ENCODE peak calls at places on chromosomes 2 and 18, in ten cellular contexts. J is SJCRH30, U is heart right ventricle, F is epithelial cell of esophagus, W is foreskin fibroblast, G is coronary artery, M is fibroblast of villous mesenchyme, K is lower lobe of right lung, C is DND-41, I is aorta. T is an unnamed sample.

GRCh38 chr2:234615643-234616356 is 118.9 kb upstream of the ARL4C start:
- DNase-seq in J (no peak), U (no peak), F (no peak), W (no peak), G (no peak), M (no peak), K (no peak), C (no peak), I (no peak), T (no peak)

GRCh38 chr2:102166189-102166845 is 20.5 kb upstream of the IL1RL2 start:
- DNase-seq in J (no peak), U (no peak), F (peak), W (peak), G (no peak), M (peak), K (no peak), C (no peak), I (no peak), T (no peak)

GRCh38 chr2:160442603-160443002 is 51.0 kb downstream of the RBMS1 start:
- DNase-seq in J (no peak), U (no peak), F (no peak), W (no peak), G (no peak), M (no peak), K (no peak), C (no peak), I (no peak), T (no peak)

GRCh38 chr2:120937736-120938131 is 202.1 kb downstream of the GLI2 start:
- DNase-seq in J (no peak), U (no peak), F (no peak), W (peak), G (no peak), M (peak), K (no peak), C (no peak), I (no peak), T (no peak)

GRCh38 chr2:36675579-36675978 is 20.9 kb upstream of the VIT start:
- DNase-seq in J (no peak), U (no peak), F (peak), W (no peak), G (no peak), M (no peak), K (no peak), C (no peak), I (no peak), T (no peak)

GRCh38 chr2:227033471-227034148 is 130.4 kb downstream of the COL4A4 start:
- DNase-seq in J (peak), U (peak), F (peak), W (peak), G (no peak), M (peak), K (peak), C (peak), I (peak), T (no peak)

GRCh38 chr2:128503358-128504241 is 184.9 kb upstream of the HS6ST1 start:
- DNase-seq in J (no peak), U (no peak), F (no peak), W (no peak), G (peak), M (no peak), K (no peak), C (peak), I (no peak), T (no peak)

GRCh38 chr18:10040287-10041011 is 126.6 kb downstream of the VAPA start:
- DNase-seq in J (no peak), U (no peak), F (no peak), W (peak), G (no peak), M (peak), K (no peak), C (no peak), I (no peak), T (no peak)

GRCh38 chr2:46389417-46389916 is 89.9 kb upstream of the TMEM247 start:
- DNase-seq in J (no peak), U (no peak), F (no peak), W (no peak), G (no peak), M (peak), K (no peak), C (no peak), I (no peak), T (no peak)

GRCh38 chr2:180601016-180601415 is 379.4 kb upstream of the UBE2E3 start:
- DNase-seq in J (no peak), U (no peak), F (no peak), W (no peak), G (no peak), M (no peak), K (no peak), C (no peak), I (no peak), T (no peak)

GRCh38 chr18:21257383-21257782 is 15.4 kb downstream of the GREB1L start:
- DNase-seq in J (peak), U (no peak), F (no peak), W (no peak), G (no peak), M (no peak), K (no peak), C (no peak), I (no peak), T (no peak)

GRCh38 chr2:128578406-128579385 is 260.0 kb upstream of the HS6ST1 start:
- DNase-seq in J (no peak), U (no peak), F (no peak), W (peak), G (no peak), M (no peak), K (no peak), C (no peak), I (no peak), T (no peak)

GRCh38 chr2:176147790-176148496 is 3.4 kb upstream of the HOXD4 start:
- DNase-seq in J (no peak), U (no peak), F (no peak), W (no peak), G (no peak), M (no peak), K (no peak), C (no peak), I (no peak), T (no peak)

GRCh38 chr2:235992024-235992423 is 176.2 kb downstream of the GBX2 start:
- DNase-seq in J (no peak), U (no peak), F (no peak), W (no peak), G (no peak), M (no peak), K (no peak), C (no peak), I (no peak), T (no peak)

GRCh38 chr18:74082476-74083070 is 65.1 kb downstream of the FBXO15 start:
- DNase-seq in J (peak), U (peak), F (peak), W (peak), G (no peak), M (peak), K (no peak), C (peak), I (peak), T (peak)

GRCh38 chr2:98037666-98038339 is 42.1 kb upstream of the TMEM131 start:
- DNase-seq in J (no peak), U (no peak), F (no peak), W (no peak), G (no peak), M (peak), K (no peak), C (no peak), I (no peak), T (no peak)

GRCh38 chr18:11387880-11388279 is 221.5 kb upstream of the SLC35G4 start:
- DNase-seq in J (peak), U (peak), F (peak), W (peak), G (no peak), M (peak), K (no peak), C (no peak), I (peak), T (no peak)

GRCh38 chr18:2799369-2799768 is 47.4 kb upstream of the EMILIN2 start:
- DNase-seq in J (no peak), U (no peak), F (no peak), W (no peak), G (no peak), M (no peak), K (no peak), C (no peak), I (no peak), T (no peak)

GRCh38 chr18:45722899-45723298 is 1.1 kb upstream of the SLC14A1 start:
- DNase-seq in J (peak), U (peak), F (peak), W (peak), G (no peak), M (peak), K (peak), C (peak), I (peak), T (peak)
- H3K4me3 ChIP-seq in J (no peak), U (no peak), F (no peak), W (no peak), G (no peak), M (no peak), K (no peak), C (no peak), I (no peak), T (no peak)

DNA sequence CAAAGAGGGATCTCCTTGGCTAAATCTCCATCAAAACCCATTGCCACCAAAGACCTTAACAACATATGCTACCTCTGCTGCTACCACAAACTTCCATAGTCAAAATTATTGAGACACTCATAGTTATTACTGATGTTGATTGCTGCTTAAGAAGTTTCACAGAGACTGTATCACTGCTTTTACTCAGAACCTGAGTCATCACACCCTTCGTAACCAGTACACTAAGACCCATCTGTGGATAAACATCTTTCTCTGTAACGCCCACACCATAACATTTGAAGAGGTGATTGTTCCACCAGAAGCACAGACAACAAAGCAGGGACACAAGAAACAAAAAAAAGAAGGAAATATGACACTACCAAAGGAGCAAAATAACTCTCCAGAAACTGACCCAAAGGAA is 1563.1 kb downstream of the LRP1B start:
- DNase-seq in J (no peak), U (no peak), F (peak), W (peak), G (no peak), M (no peak), K (no peak), C (no peak), I (no peak), T (no peak)
- H3K4me3 ChIP-seq in J (no peak), U (no peak), F (no peak), W (no peak), G (no peak), M (no peak), K (no peak), C (no peak), I (no peak), T (no peak)

GRCh38 chr18:14075196-14075595 is 57.0 kb downstream of the ZNF519 start:
- DNase-seq in J (no peak), U (no peak), F (no peak), W (no peak), G (no peak), M (no peak), K (no peak), C (no peak), I (no peak), T (no peak)
- H3K4me3 ChIP-seq in J (no peak), U (no peak), F (no peak), W (no peak), G (no peak), M (no peak), K (no peak), C (no peak), I (no peak), T (no peak)

DNA sequence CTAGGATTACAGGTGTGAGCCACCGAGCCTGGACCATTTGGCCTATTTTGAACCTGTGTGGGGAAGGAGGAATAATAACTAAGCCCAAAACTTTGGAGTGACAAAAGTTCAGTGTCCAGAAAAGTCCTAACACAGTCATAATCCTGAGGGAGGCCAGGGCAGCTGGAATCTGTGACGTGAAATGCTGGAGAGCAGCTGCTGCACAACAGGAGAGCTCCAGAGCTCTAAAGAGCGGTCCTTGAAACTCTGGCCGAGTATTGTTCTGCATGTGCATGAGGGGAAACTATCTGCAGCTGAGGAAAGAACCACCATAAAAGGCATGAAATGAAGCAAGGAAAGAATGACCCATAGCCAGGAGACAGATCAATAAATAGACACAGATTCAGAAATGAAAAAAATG is 27.8 kb downstream of the HADHA start:
- DNase-seq in J (no peak), U (no peak), F (no peak), W (no peak), G (no peak), M (no peak), K (no peak), C (no peak), I (no peak), T (no peak)
- H3K4me3 ChIP-seq in J (no peak), U (no peak), F (no peak), W (no peak), G (no peak), M (no peak), K (no peak), C (no peak), I (no peak), T (no peak)

DNA sequence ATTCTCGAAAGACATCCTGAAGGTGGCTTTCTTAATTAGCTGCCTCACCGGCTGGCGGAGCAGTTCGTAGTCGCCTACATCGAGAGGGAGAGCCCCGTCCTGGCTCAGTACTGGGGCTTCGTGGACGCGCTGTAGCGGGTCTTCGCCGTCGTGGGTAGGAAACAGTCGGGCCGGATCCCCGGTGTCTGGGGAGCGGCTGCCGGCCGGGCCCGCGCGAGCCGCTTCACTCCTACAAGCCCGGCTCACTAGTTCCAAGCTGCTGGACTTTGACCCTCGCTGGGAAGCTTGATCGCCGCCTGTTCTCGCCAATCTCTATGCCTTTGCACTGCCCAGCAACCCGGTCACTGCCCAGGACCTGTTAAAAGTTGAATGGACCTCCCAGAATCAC is 41.3 kb upstream of the AKAIN1 start:
- DNase-seq in J (peak), U (peak), F (peak), W (peak), G (no peak), M (no peak), K (peak), C (peak), I (peak), T (no peak)
- H3K4me3 ChIP-seq in J (peak), U (peak), F (peak), W (peak), G (peak), M (peak), K (peak), C (peak), I (peak), T (peak)

GRCh38 chr2:70994055-70994444 is 623 bp downstream of the TEX261 start:
- DNase-seq in J (peak), U (no peak), F (no peak), W (no peak), G (no peak), M (peak), K (no peak), C (no peak), I (no peak), T (no peak)

GRCh38 chr2:70994445-70995226 is at the start of gene TEX261:
- DNase-seq in J (peak), U (peak), F (peak), W (peak), G (peak), M (peak), K (peak), C (peak), I (peak), T (peak)

GRCh38 chr2:70993689-70993986 is 1.0 kb downstream of the TEX261 start:
- DNase-seq in J (no peak), U (no peak), F (no peak), W (no peak), G (no peak), M (no peak), K (no peak), C (no peak), I (peak), T (no peak)

GRCh38 chr2:70991742-70992141 is 2.9 kb downstream of the TEX261 start:
- DNase-seq in J (no peak), U (no peak), F (no peak), W (no peak), G (peak), M (no peak), K (no peak), C (no peak), I (peak), T (no peak)

GRCh38 chr2:70992945-70993688 is 1.6 kb downstream of the TEX261 start:
- DNase-seq in J (no peak), U (no peak), F (no peak), W (no peak), G (no peak), M (no peak), K (no peak), C (peak), I (peak), T (no peak)
- H3K4me3 ChIP-seq in J (peak), U (peak), F (peak), W (peak), G (peak), M (peak), K (peak), C (peak), I (no peak), T (peak)

GRCh38 chr2:54582987-54583386 is 126.9 kb downstream of the SPTBN1 start:
- DNase-seq in J (no peak), U (no peak), F (no peak), W (no peak), G (no peak), M (no peak), K (no peak), C (no peak), I (no peak), T (no peak)

GRCh38 chr2:54578668-54579045 is 122.5 kb downstream of the SPTBN1 start:
- DNase-seq in J (no peak), U (no peak), F (no peak), W (no peak), G (no peak), M (no peak), K (no peak), C (no peak), I (no peak), T (no peak)

GRCh38 chr2:54579682-54580349 is 123.7 kb downstream of the SPTBN1 start:
- DNase-seq in J (no peak), U (no peak), F (no peak), W (no peak), G (no peak), M (no peak), K (no peak), C (no peak), I (no peak), T (peak)

GRCh38 chr2:54579061-54579681 is 123.0 kb downstream of the SPTBN1 start:
- DNase-seq in J (no peak), U (no peak), F (no peak), W (no peak), G (no peak), M (no peak), K (no peak), C (no peak), I (no peak), T (no peak)

DNA sequence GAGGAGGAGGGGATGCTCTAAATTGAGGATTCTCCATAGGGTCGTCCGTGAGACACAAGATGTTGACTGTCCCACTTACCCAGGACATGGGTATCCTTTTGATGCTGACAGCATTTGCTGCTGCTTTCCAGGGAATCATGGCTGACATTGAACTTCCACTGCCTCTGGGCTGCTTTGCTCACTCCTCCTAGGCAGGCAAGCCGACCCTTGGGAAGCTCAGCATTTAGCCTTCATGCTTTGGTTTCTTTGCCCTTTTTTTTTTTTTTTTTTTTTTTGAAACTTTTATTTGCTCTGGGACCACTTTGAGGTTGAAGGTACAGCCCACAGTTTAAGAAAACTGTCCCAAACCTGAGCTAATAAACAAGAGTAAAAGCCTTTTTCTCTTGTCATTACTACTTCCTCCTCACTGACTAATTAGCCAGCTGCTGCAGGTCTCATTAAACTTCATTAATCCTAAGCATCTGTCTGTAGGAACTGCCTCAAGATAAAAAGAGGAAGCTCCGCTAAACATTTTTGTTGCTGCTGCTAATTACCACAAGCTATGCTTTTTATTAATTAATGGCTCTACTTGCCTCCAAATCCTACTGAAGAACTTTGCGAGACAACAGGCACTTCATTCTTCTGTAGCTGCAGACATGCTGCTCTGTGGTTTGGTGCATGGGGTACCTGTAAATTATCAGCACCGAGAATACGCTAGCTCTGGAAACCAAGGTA is 125.4 kb downstream of the SPTBN1 start:
- DNase-seq in J (no peak), U (no peak), F (no peak), W (no peak), G (no peak), M (no peak), K (no peak), C (no peak), I (no peak), T (no peak)
- H3K4me3 ChIP-seq in J (no peak), U (no peak), F (no peak), W (no peak), G (no peak), M (no peak), K (no peak), C (no peak), I (no peak), T (peak)